ENCODE peak calls at places on chromosomes 11 and 22, in four cellular contexts. U is A549, D is spleen, F is lower leg skin. B is an unnamed sample.

GRCh38 chr11:122843281-122844150 is 5.2 kb downstream of the CRTAM start:
- DNase-seq in U (no peak), F (no peak), D (no peak), B (no peak)

GRCh38 chr22:27641049-27641790 is 160.3 kb downstream of the MN1 start:
- DNase-seq in U (no peak), F (no peak), D (peak; percentile 47), B (peak; percentile 96)

GRCh38 chr11:63535734-63536133 is 874 bp upstream of the PLAAT4 start:
- DNase-seq in F (peak; percentile 56), D (no peak), U (no peak), B (no peak)

GRCh38 chr22:25548866-25549464 is 15.5 kb upstream of the GRK3 start:
- DNase-seq in U (no peak), F (no peak), D (no peak), B (no peak)

GRCh38 chr11:45272701-45273100 is 13.4 kb downstream of the SYT13 start:
- DNase-seq in U (peak; percentile 29), D (no peak), F (no peak), B (peak; percentile 21)

GRCh38 chr11:57476883-57477506 is 16.7 kb downstream of the RTN4RL2 start:
- DNase-seq in F (no peak), D (peak; percentile 84), U (peak; percentile 56), B (peak; percentile 45)

GRCh38 chr11:96817488-96817887 is 427.7 kb downstream of the JRKL start:
- DNase-seq in F (no peak), D (no peak), U (no peak), B (peak; percentile 76)

GRCh38 chr11:17506942-17507341 is 30.3 kb upstream of the ABCC8 start:
- DNase-seq in F (no peak), D (no peak), U (no peak), B (no peak)

GRCh38 chr11:10348650-10349280 is 43.9 kb downstream of the ADM start:
- DNase-seq in U (no peak), D (no peak), F (no peak), B (peak; percentile 51)

GRCh38 chr11:75533843-75534242 is 8.1 kb upstream of the GDPD5 start:
- DNase-seq in F (no peak), U (no peak), D (no peak), B (no peak)

GRCh38 chr11:46248270-46249102 is 29.0 kb upstream of the CREB3L1 start:
- DNase-seq in D (no peak), F (no peak), U (peak; percentile 73), B (peak; percentile 91)

GRCh38 chr11:102361100-102362021 is 14.3 kb downstream of the BIRC2 start:
- DNase-seq in F (no peak), D (no peak), U (no peak), B (no peak)

GRCh38 chr11:44568706-44569473 is 3.4 kb downstream of the CD82 start:
- DNase-seq in F (peak; percentile 95), U (peak; percentile 43), D (peak; percentile 95), B (peak; percentile 95)

GRCh38 chr11:18527512-18527911 is 770 bp upstream of the TSG101 start:
- DNase-seq in F (no peak), D (no peak), U (peak; percentile 36), B (peak; percentile 71)

GRCh38 chr11:68380786-68381622 is 68.6 kb downstream of the LRP5 start:
- DNase-seq in F (no peak), D (no peak), U (peak; percentile 68), B (no peak)

GRCh38 chr22:23793326-23793725 is 6.6 kb downstream of the SMARCB1 start:
- DNase-seq in U (no peak), D (peak; percentile 53), F (no peak), B (no peak)

GRCh38 chr22:45785458-45785857 is 113.8 kb downstream of the ATXN10 start:
- DNase-seq in F (no peak), U (peak; percentile 75), D (no peak), B (peak; percentile 85)

GRCh38 chr11:131491503-131491902 is 121.1 kb downstream of the NTM start:
- DNase-seq in F (no peak), U (no peak), D (no peak), B (peak; percentile 74)

GRCh38 chr11:134786636-134787035 is 374.6 kb upstream of the B3GAT1 start:
- DNase-seq in D (no peak), U (no peak), F (no peak), B (no peak)

GRCh38 chr11:123063396-123064267 is 1.7 kb upstream of the HSPA8 start:
- DNase-seq in U (peak; percentile 69), F (peak; percentile 90), D (no peak), B (peak; percentile 64)

GRCh38 chr11:128504489-128504888 is 82.9 kb downstream of the ETS1 start:
- DNase-seq in D (no peak), F (no peak), U (no peak), B (no peak)

GRCh38 chr11:77201991-77202841 is 74.2 kb downstream of the MYO7A start:
- DNase-seq in U (no peak), F (peak; percentile 77), D (peak; percentile 52), B (no peak)

GRCh38 chr11:29782447-29782846 is 234.4 kb downstream of the KCNA4 start:
- DNase-seq in U (no peak), D (no peak), F (no peak), B (no peak)

GRCh38 chr11:108669711-108670110 is 4.8 kb downstream of the DDX10 start:
- DNase-seq in F (no peak), D (no peak), U (no peak), B (no peak)

GRCh38 chr11:75700940-75701339 is 16.7 kb upstream of the MOGAT2 start:
- DNase-seq in U (no peak), F (no peak), D (no peak), B (no peak)

GRCh38 chr11:125881291-125881690 is 6.2 kb upstream of the HYLS1 start:
- DNase-seq in D (no peak), F (no peak), U (no peak), B (peak; percentile 57)

GRCh38 chr11:58125469-58125868 is at the start of gene OR9I1:
- DNase-seq in F (no peak), D (no peak), U (no peak), B (peak; percentile 4)

GRCh38 chr11:18772211-18772610 is 19.4 kb downstream of the PTPN5 start:
- DNase-seq in F (no peak), D (no peak), U (no peak), B (no peak)

GRCh38 chr11:95695181-95695580 is 94.4 kb downstream of the FAM76B start:
- DNase-seq in D (no peak), U (no peak), F (no peak), B (no peak)

GRCh38 chr11:65911682-65912568 is 6.9 kb downstream of the C11orf68 start:
- DNase-seq in D (no peak), F (peak; percentile 95), U (peak; percentile 79), B (peak; percentile 72)

GRCh38 chr11:73151371-73151870 is 9.3 kb upstream of the FCHSD2 start:
- DNase-seq in D (no peak), U (no peak), F (peak; percentile 49), B (no peak)

GRCh38 chr11:17753153-17753552 is 18.6 kb downstream of the KCNC1 start:
- DNase-seq in U (no peak), D (peak; percentile 56), F (no peak), B (no peak)

GRCh38 chr22:50078246-50078645 is 7.0 kb downstream of the MLC1 start:
- DNase-seq in F (no peak), D (peak; percentile 37), U (no peak), B (no peak)
- TF ChIP-seq CTCF in F (no peak), D (no peak), U (no peak), B (no peak)

GRCh38 chr11:6705905-6706535 is 22.9 kb upstream of the MRPL17 start:
- DNase-seq in U (peak; percentile 45), D (no peak), F (no peak), B (peak; percentile 61)

GRCh38 chr11:6703247-6704063 is 20.3 kb upstream of the MRPL17 start:
- DNase-seq in D (no peak), F (no peak), U (peak; percentile 58), B (peak; percentile 86)
- TF ChIP-seq CTCF in D (peak; percentile 50), F (no peak), U (peak; percentile 59), B (peak; percentile 82)

DNA sequence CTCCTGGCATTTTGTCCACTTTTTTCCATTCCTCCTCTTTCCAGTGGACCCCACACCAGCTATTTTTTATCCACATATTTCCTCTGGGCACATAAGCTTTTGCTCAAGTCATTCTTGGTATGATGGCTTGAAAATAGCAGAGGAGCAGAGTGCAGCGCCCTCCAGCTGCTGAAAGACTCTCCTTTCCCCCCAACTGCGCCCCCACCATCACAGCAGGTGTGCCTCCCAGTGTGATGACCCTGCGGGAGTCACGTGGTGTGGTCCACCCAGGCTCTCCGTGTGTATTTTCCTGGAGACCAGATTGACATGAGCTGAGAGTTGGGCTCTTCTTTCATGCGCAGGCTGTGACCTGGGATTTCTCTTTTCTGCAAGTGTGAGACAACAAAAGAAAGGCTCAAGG is 1241.6 kb downstream of the TBC1D22A start:
- DNase-seq in D (no peak), U (no peak), F (no peak), B (no peak)
- TF ChIP-seq CTCF in D (no peak), U (no peak), F (no peak), B (no peak)

GRCh38 chr11:34203377-34203801 is 98.0 kb downstream of the NAT10 start:
- DNase-seq in F (no peak), D (no peak), U (no peak), B (no peak)
- TF ChIP-seq CTCF in F (no peak), D (no peak), U (no peak), B (no peak)

GRCh38 chr11:118789501-118790356 is 1.2 kb downstream of the DDX6 start:
- DNase-seq in D (no peak), F (no peak), U (peak; percentile 12), B (peak; percentile 53)
- TF ChIP-seq CTCF in D (no peak), F (no peak), U (no peak), B (no peak)

DNA sequence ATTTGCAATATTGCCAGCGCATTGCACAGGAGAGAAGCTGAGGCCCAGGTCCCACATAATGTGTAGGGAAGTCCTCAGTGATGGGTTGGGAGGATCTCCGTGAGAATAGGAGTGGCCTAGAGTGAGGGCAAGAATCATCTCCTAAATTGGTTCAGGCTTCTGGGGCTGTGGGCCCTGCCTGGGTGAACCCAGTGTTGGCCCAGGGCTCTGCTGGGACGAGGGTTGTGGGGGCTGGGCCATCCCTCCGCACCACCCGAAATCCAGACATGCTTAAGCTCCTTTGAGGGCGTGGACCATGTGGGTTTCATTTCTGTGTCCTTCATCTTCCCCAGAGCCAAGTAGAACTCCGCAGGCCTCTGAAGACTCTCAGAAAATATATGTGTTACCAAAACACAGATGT is 3.7 kb downstream of the MICALL1 start:
- DNase-seq in D (no peak), F (no peak), U (no peak), B (no peak)
- TF ChIP-seq CTCF in D (no peak), F (no peak), U (no peak), B (no peak)

DNA sequence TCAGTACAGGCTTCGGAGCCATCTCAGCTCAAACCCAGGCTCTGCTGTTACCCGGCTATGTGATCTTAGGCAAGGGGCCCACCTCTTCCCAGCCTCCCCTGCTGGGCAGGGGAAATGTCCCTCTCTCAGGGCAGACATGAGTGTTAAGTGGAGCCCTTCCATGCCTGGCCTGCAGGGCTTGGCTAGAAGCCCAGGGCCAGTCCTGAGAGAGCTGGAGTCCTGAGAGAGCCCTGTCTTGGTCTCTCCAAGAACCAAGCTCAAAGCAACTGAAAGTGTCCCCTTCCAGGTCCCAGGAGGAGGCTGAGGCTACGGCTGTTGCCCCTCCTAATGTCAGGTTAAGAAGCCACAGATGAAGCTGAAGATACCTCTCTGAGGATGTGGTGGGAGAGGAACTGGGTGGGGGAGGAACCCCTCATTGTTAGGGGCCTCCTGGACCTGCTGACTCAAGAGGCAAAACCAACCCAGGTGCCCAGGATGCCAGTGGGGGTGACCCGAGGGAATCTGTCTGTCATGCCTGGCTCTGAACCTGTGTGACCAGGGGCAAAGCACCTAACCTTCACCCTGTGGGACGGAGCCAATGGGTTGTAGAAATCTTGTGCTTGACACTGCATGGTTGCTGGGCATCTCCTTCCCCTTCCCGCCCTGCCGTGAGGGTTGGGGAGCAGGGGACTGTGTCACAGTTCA is 4.2 kb downstream of the ZP1 start:
- DNase-seq in D (peak; percentile 41), F (peak; percentile 82), U (no peak), B (no peak)
- TF ChIP-seq CTCF in D (no peak), F (no peak), U (no peak), B (no peak)

B was measured in epithelial cell of esophagus.